ENCODE peak calls at places on chromosomes 16 and 17, in five cellular contexts. O, F, V, W and D are unnamed samples.

GRCh38 chr16:77540656-77541055 is 105.8 kb upstream of the ADAMTS18 start:
- DNase-seq in V (no peak), W (no peak), O (peak), F (no peak), D (no peak)

GRCh38 chr16:46920402-46921068 is 36.4 kb downstream of the GPT2 start:
- DNase-seq in W (no peak), O (no peak), F (no peak), V (no peak), D (no peak)

GRCh38 chr17:70624208-70624607 is 454.9 kb downstream of the KCNJ2 start:
- DNase-seq in F (no peak), V (no peak), W (no peak), O (no peak), D (no peak)

GRCh38 chr17:14833201-14833773 is 431.8 kb downstream of the PMP22 start:
- DNase-seq in W (peak), F (no peak), V (no peak), O (no peak), D (no peak)

GRCh38 chr16:71923941-71924690 is 28.8 kb downstream of the IST1 start:
- DNase-seq in O (no peak), W (no peak), F (no peak), V (no peak), D (no peak)

GRCh38 chr16:72536673-72537435 is 364.9 kb upstream of the PMFBP1 start:
- DNase-seq in W (no peak), F (no peak), V (no peak), O (no peak), D (no peak)

GRCh38 chr16:57069635-57070350 is 22.6 kb upstream of the CPNE2 start:
- DNase-seq in V (no peak), W (no peak), F (no peak), O (no peak), D (no peak)

GRCh38 chr17:80594666-80595269 is 50.1 kb downstream of the RPTOR start:
- DNase-seq in F (no peak), V (no peak), O (no peak), W (no peak), D (no peak)

GRCh38 chr17:48442819-48443218 is 12.8 kb upstream of the SKAP1 start:
- DNase-seq in F (no peak), W (no peak), V (no peak), O (no peak), D (no peak)

GRCh38 chr16:75217389-75217851 is 1.4 kb upstream of the CTRB1 start:
- DNase-seq in V (no peak), F (no peak), O (no peak), W (no peak), D (no peak)

GRCh38 chr17:9291912-9292562 is 270.7 kb downstream of the NTN1 start:
- DNase-seq in F (peak), V (peak), W (peak), O (peak), D (peak)

GRCh38 chr16:55475919-55476318 is 3.1 kb upstream of the MMP2 start:
- DNase-seq in W (no peak), O (no peak), F (no peak), V (peak), D (no peak)

GRCh38 chr17:38749222-38750043 is 1.3 kb upstream of the PCGF2 start:
- DNase-seq in O (peak), V (peak), F (peak), W (no peak), D (peak)

GRCh38 chr17:39152134-39152884 is 872 bp upstream of the PLXDC1 start:
- DNase-seq in F (peak), V (no peak), O (peak), W (no peak), D (no peak)

GRCh38 chr16:9408297-9408696 is 316.9 kb downstream of the HAPSTR1 start:
- DNase-seq in V (no peak), W (no peak), F (no peak), O (no peak), D (no peak)

GRCh38 chr17:6592193-6592592 is 35.8 kb upstream of the PITPNM3 start:
- DNase-seq in V (no peak), F (no peak), O (peak), W (no peak), D (no peak)

GRCh38 chr16:85401370-85401916 is 211.7 kb upstream of the GSE1 start:
- DNase-seq in O (no peak), F (peak), W (no peak), V (no peak), D (no peak)

GRCh38 chr17:46741122-46741725 is 77.3 kb downstream of the WNT3 start:
- DNase-seq in F (no peak), W (no peak), O (no peak), V (no peak), D (no peak)

GRCh38 chr16:11743308-11744074 is 834 bp upstream of the TXNDC11 start:
- DNase-seq in V (peak), F (no peak), W (no peak), O (no peak), D (peak)

GRCh38 chr16:17828012-17828411 is 357.3 kb upstream of the XYLT1 start:
- DNase-seq in W (no peak), O (no peak), F (no peak), V (no peak), D (no peak)

GRCh38 chr16:49625311-49626035 is 230.4 kb downstream of the ZNF423 start:
- DNase-seq in O (no peak), F (no peak), W (no peak), V (no peak), D (no peak)

GRCh38 chr17:64448665-64449512 is at the start of gene MILR1:
- DNase-seq in W (peak), V (no peak), O (peak), F (no peak), D (peak)

GRCh38 chr16:88761143-88761534 is 23.9 kb downstream of the PIEZO1 start:
- DNase-seq in W (no peak), O (no peak), F (no peak), V (no peak), D (no peak)

GRCh38 chr17:39339272-39339671 is 62.2 kb downstream of the FBXL20 start:
- DNase-seq in O (no peak), V (no peak), W (no peak), F (no peak), D (no peak)

GRCh38 chr17:63395075-63395815 is 50.9 kb downstream of the CYB561 start:
- DNase-seq in O (no peak), V (no peak), W (no peak), F (no peak), D (no peak)